ENCODE peak calls at places on chromosomes 13 and 19, in eight cellular contexts. F, K, G, H, S, U, I and Z are unnamed samples. For H3K4me1, the result is how much of the 10 kb centered on the place peaks cover.

GRCh38 chr19:2775556-2776430 is 7.3 kb downstream of the SGTA start:
- DNase-seq in F (no peak), K (peak), G (no peak), H (no peak), S (no peak), U (peak), I (peak), Z (peak)

GRCh38 chr19:29404951-29405727 is 120.7 kb upstream of the VSTM2B start:
- DNase-seq in F (peak), K (no peak), G (no peak), H (peak), S (no peak), U (no peak), I (no peak), Z (peak)

GRCh38 chr13:89113744-89114143 is 1442.6 kb downstream of the SLITRK5 start:
- DNase-seq in F (no peak), K (no peak), G (no peak), H (no peak), S (no peak), U (no peak), I (no peak), Z (no peak)

GRCh38 chr13:32031025-32031814 is at the start of gene FRY:
- DNase-seq in F (peak), K (peak), G (peak), H (peak), S (peak), U (peak), I (peak), Z (peak)

GRCh38 chr19:12791345-12792047 is at the start of gene JUNB:
- DNase-seq in F (peak), K (peak), G (peak), H (peak), S (peak), U (peak), I (peak), Z (peak)

GRCh38 chr19:40231544-40232424 is 5.3 kb upstream of the CCNP start:
- DNase-seq in F (no peak), K (no peak), G (no peak), H (no peak), S (no peak), U (no peak), I (no peak), Z (no peak)

GRCh38 chr13:50141660-50142010 is 126.4 kb downstream of the KCNRG start:
- DNase-seq in F (no peak), K (no peak), G (no peak), H (no peak), S (no peak), U (no peak), I (no peak), Z (no peak)

GRCh38 chr13:24307211-24308067 is 1.9 kb upstream of the C1QTNF9 start:
- DNase-seq in F (no peak), K (no peak), G (no peak), H (no peak), S (peak), U (peak), I (no peak), Z (peak)

GRCh38 chr13:60182907-60183306 is 19.2 kb upstream of the DIAPH3 start:
- DNase-seq in F (no peak), K (no peak), G (no peak), H (no peak), S (no peak), U (no peak), I (no peak), Z (no peak)

GRCh38 chr19:35086455-35086854 is 29.2 kb upstream of the FXYD3 start:
- DNase-seq in F (no peak), K (no peak), G (no peak), H (no peak), S (no peak), U (no peak), I (no peak), Z (no peak)

GRCh38 chr13:37960427-37960826 is 90.9 kb upstream of the TRPC4 start:
- DNase-seq in F (no peak), K (peak), G (peak), H (no peak), S (no peak), U (no peak), I (no peak), Z (no peak)

GRCh38 chr13:28583661-28584091 is 75.3 kb upstream of the POMP start:
- DNase-seq in F (no peak), K (peak), G (no peak), H (no peak), S (no peak), U (no peak), I (no peak), Z (peak)

GRCh38 chr13:74024856-74025255 is 109.3 kb downstream of the KLF12 start:
- DNase-seq in F (no peak), K (no peak), G (no peak), H (no peak), S (no peak), U (no peak), I (no peak), Z (no peak)

GRCh38 chr19:44890366-44891015 is 563 bp upstream of the TOMM40 start:
- DNase-seq in F (no peak), K (peak), G (peak), H (peak), S (peak), U (peak), I (peak), Z (peak)

GRCh38 chr13:69948016-69948415 is 159.6 kb upstream of the ATXN8OS start:
- DNase-seq in F (no peak), K (no peak), G (no peak), H (no peak), S (no peak), U (no peak), I (no peak), Z (no peak)

GRCh38 chr19:11151181-11151580 is 4.4 kb downstream of the SPC24 start:
- DNase-seq in F (no peak), K (no peak), G (no peak), H (no peak), S (no peak), U (no peak), I (no peak), Z (peak)

GRCh38 chr13:102798653-102799543 is at the start of the genes BIVM and POGLUT2:
- DNase-seq in F (peak), K (peak), G (no peak), H (peak), S (peak), U (peak), I (peak), Z (peak)

GRCh38 chr19:355134-355533 is 10.5 kb upstream of the MIER2 start:
- DNase-seq in F (no peak), K (no peak), G (no peak), H (no peak), S (no peak), U (no peak), I (no peak), Z (no peak)

GRCh38 chr13:64718116-64718515 is 2512.0 kb downstream of the PCDH9 start:
- DNase-seq in F (no peak), K (no peak), G (no peak), H (no peak), S (no peak), U (no peak), I (no peak), Z (no peak)

GRCh38 chr13:78520425-78520824 is 82.9 kb downstream of the POU4F1 start:
- DNase-seq in F (no peak), K (no peak), G (no peak), H (no peak), S (no peak), U (no peak), I (no peak), Z (no peak)

DNA sequence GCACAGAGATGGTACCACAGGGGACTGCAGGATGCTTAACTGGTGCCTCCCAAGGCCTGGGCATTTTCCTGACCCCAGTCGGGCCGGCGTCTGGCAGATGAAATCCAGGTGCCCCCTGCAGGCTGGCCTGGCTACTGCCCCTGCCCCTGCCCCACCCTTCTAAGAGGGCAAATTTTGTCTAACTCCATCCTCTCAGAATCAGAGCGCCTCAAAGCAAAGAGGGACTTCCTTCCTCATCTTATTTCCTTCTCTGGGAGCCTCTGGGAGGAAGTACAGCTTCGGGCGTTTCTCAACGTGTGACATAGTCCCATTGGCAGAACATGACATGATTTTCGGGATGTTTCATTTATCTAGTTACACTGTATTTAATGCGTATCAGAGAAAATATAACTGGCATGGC is 2.7 kb downstream of the PRKACA start:
- DNase-seq in F (no peak), K (no peak), G (peak), H (no peak), S (peak), U (peak), I (peak), Z (peak)
- H3K4me1 ChIP-seq in F (under half), K (under half), G (under half), H (under half), S (under half), U (half or more), I (under half), Z (half or more)

DNA sequence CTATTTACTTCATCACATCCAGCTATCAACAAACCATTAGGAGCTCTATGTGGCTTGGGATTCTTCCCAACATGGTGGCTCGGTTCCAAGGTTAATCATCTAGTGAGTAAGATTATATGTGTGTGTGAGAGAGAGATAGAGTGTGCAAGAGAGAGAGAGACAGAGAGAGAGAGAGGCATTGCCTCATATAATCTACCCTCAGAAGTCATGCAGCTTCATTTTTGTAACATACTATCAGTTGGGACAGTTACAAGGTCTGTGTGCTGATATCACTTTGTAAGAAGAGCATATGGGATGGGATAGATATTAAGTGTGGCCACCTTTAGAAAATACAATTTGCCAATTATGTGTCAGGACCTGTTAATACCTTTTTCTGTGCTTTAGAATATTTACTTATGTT is 104.1 kb downstream of the NDFIP2 start:
- DNase-seq in F (no peak), K (no peak), G (no peak), H (no peak), S (no peak), U (no peak), I (no peak), Z (no peak)
- H3K4me1 ChIP-seq in F (under half), K (under half), G (under half), H (under half), S (under half), U (under half), I (under half), Z (under half)

GRCh38 chr13:63304497-63304896 is 1888.8 kb upstream of the PCDH20 start:
- DNase-seq in F (no peak), K (no peak), G (no peak), H (no peak), S (no peak), U (no peak), I (no peak), Z (no peak)
- H3K4me1 ChIP-seq in F (under half), K (under half), G (under half), H (under half), S (under half), U (under half), I (under half), Z (under half)

DNA sequence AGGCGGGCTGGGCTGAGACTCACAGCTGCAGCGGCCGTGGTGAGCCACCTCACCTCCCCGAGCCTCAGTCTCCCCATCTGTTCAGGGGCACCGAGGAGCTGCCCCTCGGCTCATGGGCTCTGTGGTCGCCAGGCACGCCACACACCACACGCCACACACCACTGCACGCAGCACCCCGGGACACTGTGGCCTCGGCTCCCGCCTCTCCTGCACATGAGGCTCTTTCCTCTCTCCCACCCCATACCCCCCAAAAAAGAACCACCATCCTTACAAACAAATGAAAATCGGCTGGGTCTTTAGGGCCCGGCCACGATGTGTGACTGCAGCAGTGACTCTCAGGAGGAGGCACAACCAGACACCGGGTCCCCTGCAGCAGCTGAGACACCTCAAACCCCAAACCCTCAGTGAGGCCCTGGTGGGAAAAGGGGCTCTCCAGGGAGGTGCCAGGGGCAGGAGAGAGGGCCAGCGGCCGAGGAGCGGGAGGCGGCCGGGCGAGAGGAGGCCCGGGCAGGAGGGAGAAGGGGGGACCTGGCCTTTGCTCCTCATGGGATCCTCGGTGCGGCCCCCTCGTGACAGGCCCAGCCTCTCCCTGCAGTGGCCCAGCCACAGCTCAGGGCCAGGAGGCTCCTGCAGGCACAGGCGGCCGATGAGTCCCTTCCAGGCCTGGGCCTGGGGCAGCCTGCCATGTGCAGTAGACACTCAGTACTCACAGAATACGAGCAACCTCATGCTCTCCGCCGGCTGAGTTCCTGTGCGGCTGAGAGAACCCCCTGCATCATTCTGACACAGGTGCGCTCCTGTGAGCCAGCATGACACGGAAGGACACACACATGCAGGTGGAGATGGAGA is 66.3 kb downstream of the RASA3 start:
- DNase-seq in F (peak), K (no peak), G (no peak), H (no peak), S (no peak), U (no peak), I (peak), Z (no peak)
- H3K4me1 ChIP-seq in F (under half), K (half or more), G (under half), H (under half), S (half or more), U (half or more), I (half or more), Z (under half)

GRCh38 chr13:29847501-29847983 is 2.9 kb downstream of the UBL3 start:
- DNase-seq in F (no peak), K (peak), G (no peak), H (no peak), S (peak), U (no peak), I (peak), Z (peak)

GRCh38 chr13:29840585-29840984 is 9.8 kb downstream of the UBL3 start:
- DNase-seq in F (no peak), K (no peak), G (no peak), H (no peak), S (no peak), U (no peak), I (no peak), Z (no peak)

GRCh38 chr13:29846475-29847256 is 3.8 kb downstream of the UBL3 start:
- DNase-seq in F (no peak), K (no peak), G (no peak), H (no peak), S (no peak), U (no peak), I (no peak), Z (no peak)

GRCh38 chr13:29845440-29846056 is 4.9 kb downstream of the UBL3 start:
- DNase-seq in F (no peak), K (peak), G (peak), H (no peak), S (peak), U (no peak), I (no peak), Z (no peak)

DNA sequence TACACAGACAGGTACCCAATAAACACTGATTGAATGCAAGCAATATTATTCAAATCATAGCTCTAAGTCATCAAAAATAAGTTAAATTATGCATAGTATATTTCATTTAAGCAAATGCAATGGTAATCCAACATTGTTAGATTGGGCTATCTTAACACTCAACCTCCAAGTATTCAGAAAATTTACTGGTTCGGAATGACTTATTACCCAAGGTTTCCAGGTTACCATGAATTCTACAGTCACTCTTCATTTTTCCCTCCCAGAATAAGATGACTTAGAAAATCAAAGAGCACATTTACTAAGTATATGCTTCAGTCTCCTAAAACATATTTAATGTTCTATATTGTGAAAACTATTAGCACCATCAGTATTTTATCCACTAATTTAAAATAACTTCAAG is 6.0 kb downstream of the UBL3 start:
- DNase-seq in F (no peak), K (peak), G (no peak), H (no peak), S (no peak), U (no peak), I (no peak), Z (no peak)
- H3K4me1 ChIP-seq in F (under half), K (under half), G (under half), H (under half), S (half or more), U (under half), I (under half), Z (under half)

DNA sequence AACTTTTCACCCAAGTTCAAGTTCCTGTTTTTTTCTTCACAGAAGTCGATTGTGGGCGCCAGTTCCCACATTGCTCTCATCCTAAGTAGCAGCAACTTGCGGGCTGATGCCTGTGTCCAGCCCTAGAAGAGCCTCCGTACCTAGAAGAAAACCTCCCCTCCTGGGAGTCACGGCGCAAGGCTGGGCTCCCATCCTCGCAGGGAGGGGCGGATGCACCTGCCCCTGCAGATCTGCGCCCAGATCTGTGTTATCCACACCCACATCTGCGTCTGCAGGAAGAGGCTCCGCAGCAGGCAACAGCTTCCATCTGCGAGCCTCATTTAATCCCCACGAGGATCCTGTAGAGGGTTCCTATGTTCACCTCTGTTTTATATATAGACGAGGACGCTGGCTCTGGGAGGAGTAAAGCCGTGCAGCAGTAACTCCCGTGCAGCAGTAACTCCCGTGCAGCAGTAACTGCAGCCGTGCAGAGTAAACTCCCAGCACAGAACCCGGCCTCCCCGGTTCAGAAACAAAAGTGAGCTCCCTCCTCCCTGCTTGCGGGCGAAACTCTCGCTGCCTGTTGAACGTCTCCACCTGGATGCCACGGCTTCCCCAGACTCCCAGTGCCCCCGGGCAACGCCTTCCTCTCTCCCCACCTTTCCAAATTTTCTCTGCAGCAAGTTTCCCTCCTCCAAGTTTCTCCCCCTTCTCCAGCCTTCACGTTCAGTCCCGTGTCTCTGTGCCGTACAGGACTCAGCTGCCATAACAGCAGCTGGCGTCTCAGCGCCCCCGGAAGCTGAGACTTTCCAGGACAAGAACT is 23.5 kb upstream of the LAIR1 start:
- DNase-seq in F (no peak), K (no peak), G (peak), H (no peak), S (no peak), U (peak), I (peak), Z (peak)
- H3K4me1 ChIP-seq in F (under half), K (under half), G (under half), H (under half), S (under half), U (under half), I (under half), Z (under half)

GRCh38 chr13:97234236-97234635 is 12.1 kb downstream of the MBNL2 start:
- DNase-seq in F (no peak), K (no peak), G (no peak), H (no peak), S (no peak), U (no peak), I (no peak), Z (no peak)

GRCh38 chr13:97231118-97231831 is 9.1 kb downstream of the MBNL2 start:
- DNase-seq in F (no peak), K (no peak), G (no peak), H (no peak), S (no peak), U (no peak), I (no peak), Z (no peak)

GRCh38 chr13:97233499-97233898 is 11.4 kb downstream of the MBNL2 start:
- DNase-seq in F (no peak), K (no peak), G (no peak), H (no peak), S (no peak), U (no peak), I (no peak), Z (no peak)

GRCh38 chr13:97229699-97230098 is 7.6 kb downstream of the MBNL2 start:
- DNase-seq in F (no peak), K (no peak), G (no peak), H (no peak), S (no peak), U (no peak), I (no peak), Z (no peak)

DNA sequence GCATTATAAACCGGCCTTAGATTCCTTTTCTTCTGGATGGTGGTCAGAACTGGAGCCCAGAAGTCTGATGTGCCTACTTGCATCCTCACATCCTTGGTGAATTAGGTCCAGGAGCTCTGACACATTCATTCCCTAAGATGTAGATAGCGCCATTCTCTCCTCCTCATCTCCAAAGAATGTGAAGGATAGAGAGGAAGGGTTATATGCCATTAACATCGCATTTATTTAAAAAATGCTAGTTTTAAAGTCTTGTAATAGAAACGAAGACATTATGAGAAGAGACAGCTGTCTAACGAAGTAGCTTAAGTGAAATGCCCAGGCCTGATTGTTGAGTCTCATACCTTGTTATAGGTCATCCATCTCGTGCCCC is 9.7 kb downstream of the MBNL2 start:
- DNase-seq in F (no peak), K (peak), G (no peak), H (no peak), S (no peak), U (no peak), I (no peak), Z (no peak)
- H3K4me1 ChIP-seq in F (under half), K (under half), G (under half), H (under half), S (under half), U (half or more), I (under half), Z (under half)